ENCODE peak calls at places on chromosomes 5 and 9, in four cellular contexts. I is cardiac muscle cell, T is A549, P is H1. J is an unnamed sample.

GRCh38 chr5:32027717-32028321 is 146.3 kb downstream of the GOLPH3 start:
- DNase-seq in I (peak), T (peak), P (no peak), J (peak)

GRCh38 chr9:13942695-13943094 is 371.2 kb downstream of the NFIB start:
- DNase-seq in I (no peak), P (no peak), T (peak), J (peak)

GRCh38 chr9:95611354-95611753 is 94.6 kb upstream of the PTCH1 start:
- DNase-seq in T (no peak), P (no peak), I (peak), J (no peak)

GRCh38 chr9:94860678-94861588 is 134.4 kb downstream of the AOPEP start:
- DNase-seq in I (no peak), P (peak), T (no peak), J (no peak)

GRCh38 chr5:112546946-112547647 is 128.0 kb upstream of the EPB41L4A start:
- DNase-seq in I (no peak), T (no peak), P (no peak), J (no peak)

GRCh38 chr5:32734822-32735378 is 23.8 kb downstream of the NPR3 start:
- DNase-seq in T (no peak), P (no peak), I (no peak), J (no peak)

GRCh38 chr9:127132921-127133647 is 10.6 kb upstream of the ANGPTL2 start:
- DNase-seq in T (no peak), I (peak), P (peak), J (no peak)

GRCh38 chr9:117412841-117413240 is 2.0 kb downstream of the ASTN2 start:
- DNase-seq in T (no peak), I (no peak), P (peak), J (no peak)

GRCh38 chr5:74402553-74402952 is 238.0 kb downstream of the ENC1 start:
- DNase-seq in P (no peak), T (no peak), I (no peak), J (no peak)

GRCh38 chr9:27861887-27862286 is 288.6 kb upstream of the C9orf72 start:
- DNase-seq in T (no peak), P (no peak), I (no peak), J (no peak)

GRCh38 chr5:69509212-69509611 is 16.6 kb downstream of the OCLN start:
- DNase-seq in I (no peak), P (no peak), T (no peak), J (no peak)

GRCh38 chr5:14240366-14240765 is 97.2 kb downstream of the TRIO start:
- DNase-seq in I (no peak), P (no peak), T (no peak), J (peak)

GRCh38 chr9:93110400-93110855 is 14.4 kb downstream of the CARD19 start:
- DNase-seq in I (no peak), P (no peak), T (no peak), J (no peak)

GRCh38 chr5:170737591-170737990 is 45.9 kb upstream of the GABRP start:
- DNase-seq in P (no peak), T (no peak), I (no peak), J (no peak)

GRCh38 chr9:90832251-90832650 is 30.6 kb downstream of the SYK start:
- DNase-seq in I (no peak), T (no peak), P (no peak), J (no peak)

GRCh38 chr9:90838761-90839160 is 37.1 kb downstream of the SYK start:
- DNase-seq in T (no peak), P (no peak), I (no peak), J (no peak)

GRCh38 chr9:90836396-90837080 is 34.9 kb downstream of the SYK start:
- DNase-seq in P (no peak), T (no peak), I (no peak), J (no peak)

GRCh38 chr9:90838098-90838497 is 36.5 kb downstream of the SYK start:
- DNase-seq in T (no peak), I (no peak), P (no peak), J (no peak)

GRCh38 chr9:90835206-90835605 is 33.6 kb downstream of the SYK start:
- DNase-seq in P (no peak), T (no peak), I (no peak), J (no peak)
- H3K4me3 ChIP-seq in P (no peak), T (no peak), I (no peak), J (no peak)

GRCh38 chr9:129079829-129080228 is 1.1 kb upstream of the DOLPP1 start:
- DNase-seq in T (no peak), I (no peak), P (no peak), J (no peak)
- H3K4me3 ChIP-seq in T (peak), I (peak), P (peak), J (no peak)

GRCh38 chr5:34684281-34684979 is 28.3 kb downstream of the RAI14 start:
- DNase-seq in I (peak), T (peak), P (peak), J (no peak)

GRCh38 chr5:34687269-34688011 is 31.3 kb downstream of the RAI14 start:
- DNase-seq in T (peak), I (no peak), P (no peak), J (peak)

GRCh38 chr5:34686762-34687268 is 30.7 kb downstream of the RAI14 start:
- DNase-seq in I (peak), T (peak), P (no peak), J (peak)

GRCh38 chr5:34684980-34685352 is 28.8 kb downstream of the RAI14 start:
- DNase-seq in I (no peak), P (no peak), T (no peak), J (no peak)

GRCh38 chr5:34685485-34686197 is 29.5 kb downstream of the RAI14 start:
- DNase-seq in P (peak), I (no peak), T (no peak), J (peak)
- H3K4me3 ChIP-seq in P (no peak), I (no peak), T (peak), J (no peak)

DNA sequence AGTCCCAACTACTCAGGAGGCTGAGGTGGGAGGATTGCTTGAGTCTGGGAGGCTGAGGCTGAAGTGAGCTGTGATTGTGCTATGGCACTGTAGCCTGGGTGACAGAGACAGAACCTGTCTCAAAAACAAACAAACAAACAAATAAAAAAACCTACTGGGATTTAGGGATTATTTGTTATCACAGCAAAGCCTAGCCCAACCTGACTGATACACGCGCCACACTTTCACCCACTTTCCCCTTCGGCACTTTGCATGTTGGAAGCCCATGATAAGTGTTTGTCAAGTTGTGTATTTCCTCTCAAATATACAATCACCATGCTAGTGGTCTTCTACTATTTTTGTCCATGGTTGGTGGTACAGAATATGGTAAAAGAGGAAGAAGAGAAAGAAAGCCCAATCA is 50.5 kb upstream of the STC2 start:
- DNase-seq in T (no peak), P (no peak), I (no peak), J (no peak)
- H3K4me3 ChIP-seq in T (no peak), P (no peak), I (no peak), J (no peak)

DNA sequence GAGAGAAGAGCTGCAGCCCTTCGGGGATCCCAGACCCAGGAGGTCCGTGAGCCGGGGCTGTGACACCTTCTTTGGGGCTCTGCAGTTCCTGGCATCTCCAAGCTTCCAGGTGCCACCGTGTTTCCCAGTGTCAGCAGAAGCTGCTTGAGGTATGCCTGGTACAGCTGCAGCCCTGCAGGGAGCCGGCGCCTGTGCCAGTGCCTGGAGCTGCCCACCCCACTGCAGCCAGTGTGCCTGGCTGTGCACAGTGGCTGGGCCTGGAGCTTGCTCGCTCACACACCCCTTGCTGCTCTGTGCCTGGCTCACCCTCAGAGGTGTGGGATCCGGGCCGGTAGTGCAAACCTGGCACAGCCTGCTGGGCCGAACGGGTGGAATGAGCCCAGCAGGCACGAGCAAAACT is 65.5 kb downstream of the NACC2 start:
- DNase-seq in I (no peak), T (no peak), P (no peak), J (no peak)
- H3K4me3 ChIP-seq in I (no peak), T (no peak), P (no peak), J (no peak)

DNA sequence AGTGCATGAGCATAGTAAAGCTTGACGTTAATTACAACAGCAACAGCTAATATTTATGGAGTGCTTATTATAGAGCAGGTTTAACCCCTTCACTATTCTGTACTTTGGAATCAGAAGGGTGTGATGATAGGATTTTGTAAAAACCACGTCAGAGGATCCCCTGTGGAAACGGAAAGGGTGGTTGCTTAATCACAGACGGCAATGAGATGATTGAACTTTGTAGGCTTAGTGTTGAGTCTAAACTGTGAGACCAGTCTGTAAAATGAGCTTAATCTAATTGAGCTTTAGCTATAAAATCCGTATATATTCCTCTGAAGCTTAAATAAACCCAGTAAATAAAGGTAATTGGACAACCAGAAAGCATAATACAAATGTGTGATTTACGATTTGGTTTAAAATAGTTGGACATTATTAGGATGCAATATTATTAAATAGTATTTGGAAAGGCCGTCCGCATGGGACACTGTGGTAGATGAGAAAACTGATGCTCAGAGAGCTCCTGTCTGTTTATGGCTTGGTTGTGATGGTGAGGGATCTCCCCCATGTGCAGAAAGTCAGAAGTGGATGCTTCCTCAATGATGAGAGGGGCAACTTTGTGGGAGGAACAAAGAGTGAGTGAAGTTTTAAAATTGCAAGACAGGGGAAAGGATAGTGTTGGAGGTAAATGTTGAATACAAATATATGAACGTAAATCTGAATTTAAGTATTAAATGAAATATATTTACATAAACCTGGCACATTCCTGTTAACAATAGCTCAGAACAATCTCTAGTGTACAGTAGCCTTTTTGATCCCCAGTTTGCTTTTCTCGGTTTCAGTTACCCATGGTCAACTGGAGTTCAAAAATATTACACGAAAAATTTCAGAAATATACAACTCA is 23.4 kb upstream of the SCGB3A2 start:
- DNase-seq in P (no peak), I (no peak), T (no peak), J (no peak)
- H3K4me3 ChIP-seq in P (no peak), I (no peak), T (no peak), J (no peak)

GRCh38 chr5:119166026-119166425 is 95.1 kb downstream of the DMXL1 start:
- DNase-seq in T (no peak), I (no peak), P (no peak), J (no peak)

GRCh38 chr5:119171686-119172085 is 100.8 kb downstream of the DMXL1 start:
- DNase-seq in I (no peak), P (no peak), T (no peak), J (peak)

GRCh38 chr5:119168401-119168800 is 97.5 kb downstream of the DMXL1 start:
- DNase-seq in P (no peak), T (no peak), I (no peak), J (no peak)
- H3K4me3 ChIP-seq in P (no peak), T (no peak), I (no peak), J (no peak)

GRCh38 chr9:20729545-20729944 is 45.5 kb downstream of the FOCAD start:
- DNase-seq in I (no peak), P (no peak), T (no peak), J (peak)
- H3K4me3 ChIP-seq in I (no peak), P (no peak), T (no peak), J (no peak)

GRCh38 chr9:128685022-128685332 is 4.0 kb upstream of the SET start:
- DNase-seq in T (no peak), P (no peak), I (peak), J (no peak)

GRCh38 chr9:128685636-128686489 is 3.2 kb upstream of the SET start:
- DNase-seq in I (no peak), T (no peak), P (no peak), J (no peak)

GRCh38 chr9:128684065-128684324 is 5.0 kb upstream of the SET start:
- DNase-seq in P (no peak), T (no peak), I (no peak), J (no peak)

GRCh38 chr9:128683340-128684064 is 5.5 kb upstream of the SET start:
- DNase-seq in P (peak), I (peak), T (peak), J (peak)

DNA sequence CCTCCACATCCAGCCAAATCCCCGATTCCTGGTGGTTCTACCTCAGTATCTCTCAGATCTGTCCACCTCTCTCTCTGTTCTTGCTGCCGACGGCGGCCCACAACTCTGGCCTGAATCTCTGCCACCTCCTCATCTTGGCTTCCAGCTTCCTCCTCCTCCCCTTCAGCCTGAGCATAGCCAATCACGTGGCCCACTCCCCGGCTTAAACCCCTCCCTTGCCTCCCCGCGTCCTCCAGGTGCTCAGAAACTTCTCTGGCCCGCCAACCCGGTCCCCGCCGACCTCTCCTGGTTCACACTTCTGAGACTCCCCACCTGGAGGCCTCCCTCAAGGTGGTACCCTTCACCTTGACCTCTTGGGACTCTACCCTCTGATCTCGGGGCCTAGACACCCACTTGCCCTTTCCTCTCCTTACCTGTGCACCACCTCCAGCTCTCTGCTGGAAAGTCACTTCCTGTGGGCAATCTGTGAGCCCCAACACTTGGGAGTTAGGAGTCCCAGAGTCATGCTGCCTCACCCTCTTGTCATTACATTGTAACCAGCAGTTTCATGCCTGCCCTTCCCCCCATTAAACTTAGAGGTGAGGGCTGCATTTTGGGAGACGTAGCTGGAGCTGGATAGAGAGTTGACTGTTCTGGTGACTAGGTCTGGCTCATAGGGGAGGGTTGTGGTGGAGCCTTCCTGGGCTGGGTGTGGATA is 4.5 kb upstream of the SET start:
- DNase-seq in T (peak), P (peak), I (peak), J (peak)
- H3K4me3 ChIP-seq in T (peak), P (peak), I (peak), J (peak)

J was measured in fibroblast of the aortic adventitia.